ENCODE peak calls at places on chromosomes 7 and 10, in nine cellular contexts. One of them, this sample, is unnamed.

GRCh38 chr10:23198940-23199767 is 7.0 kb downstream of the PTF1A start:
- DNase-seq in Right ventricle myocardium inferior: no peak
- DNase-seq in effector memory CD8-positive, alpha-beta T cell: no peak
- DNase-seq in EL: no peak
- DNase-seq in dermis blood vessel endothelial cell: no peak
- DNase-seq in GM12891: no peak
- DNase-seq in HS-27A: no peak
- DNase-seq in Ammon's horn: no peak
- DNase-seq in activated gamma-delta T cell treated with anti-CD3 and anti-CD28 coated beads, Interleukin-2, amount 50 U/mL, for 16 hours: no peak
- DNase-seq in this sample: no peak

GRCh38 chr7:55485501-55486171 is 86.7 kb downstream of the VOPP1 start:
- DNase-seq in Ammon's horn: no peak
- DNase-seq in activated gamma-delta T cell treated with anti-CD3 and anti-CD28 coated beads, Interleukin-2, amount 50 U/mL, for 16 hours: no peak
- DNase-seq in Right ventricle myocardium inferior: no peak
- DNase-seq in HS-27A: no peak
- DNase-seq in GM12891: no peak
- DNase-seq in effector memory CD8-positive, alpha-beta T cell: no peak
- DNase-seq in EL: no peak
- DNase-seq in dermis blood vessel endothelial cell: no peak
- DNase-seq in this sample: no peak

GRCh38 chr7:107152011-107152410 is 16.8 kb upstream of the HBP1 start:
- DNase-seq in EL: peak
- DNase-seq in Right ventricle myocardium inferior: no peak
- DNase-seq in effector memory CD8-positive, alpha-beta T cell: no peak
- DNase-seq in HS-27A: no peak
- DNase-seq in Ammon's horn: no peak
- DNase-seq in activated gamma-delta T cell treated with anti-CD3 and anti-CD28 coated beads, Interleukin-2, amount 50 U/mL, for 16 hours: no peak
- DNase-seq in GM12891: no peak
- DNase-seq in dermis blood vessel endothelial cell: peak
- DNase-seq in this sample: no peak

GRCh38 chr10:98517672-98518071 is 70.9 kb upstream of the HPS1 start:
- DNase-seq in activated gamma-delta T cell treated with anti-CD3 and anti-CD28 coated beads, Interleukin-2, amount 50 U/mL, for 16 hours: no peak
- DNase-seq in HS-27A: no peak
- DNase-seq in GM12891: no peak
- DNase-seq in EL: no peak
- DNase-seq in effector memory CD8-positive, alpha-beta T cell: no peak
- DNase-seq in dermis blood vessel endothelial cell: no peak
- DNase-seq in Ammon's horn: no peak
- DNase-seq in Right ventricle myocardium inferior: no peak
- DNase-seq in this sample: no peak

GRCh38 chr7:27248911-27249723 is 6.5 kb downstream of the EVX1 start:
- DNase-seq in activated gamma-delta T cell treated with anti-CD3 and anti-CD28 coated beads, Interleukin-2, amount 50 U/mL, for 16 hours: no peak
- DNase-seq in HS-27A: no peak
- DNase-seq in GM12891: no peak
- DNase-seq in effector memory CD8-positive, alpha-beta T cell: no peak
- DNase-seq in dermis blood vessel endothelial cell: no peak
- DNase-seq in Ammon's horn: no peak
- DNase-seq in EL: peak
- DNase-seq in Right ventricle myocardium inferior: no peak
- DNase-seq in this sample: no peak

GRCh38 chr7:37354661-37355131 is 94.0 kb downstream of the ELMO1 start:
- DNase-seq in HS-27A: no peak
- DNase-seq in effector memory CD8-positive, alpha-beta T cell: no peak
- DNase-seq in activated gamma-delta T cell treated with anti-CD3 and anti-CD28 coated beads, Interleukin-2, amount 50 U/mL, for 16 hours: no peak
- DNase-seq in Ammon's horn: peak
- DNase-seq in dermis blood vessel endothelial cell: peak
- DNase-seq in GM12891: no peak
- DNase-seq in EL: no peak
- DNase-seq in Right ventricle myocardium inferior: peak
- DNase-seq in this sample: no peak

GRCh38 chr10:70191161-70191770 is 21.0 kb upstream of the SAR1A start:
- DNase-seq in activated gamma-delta T cell treated with anti-CD3 and anti-CD28 coated beads, Interleukin-2, amount 50 U/mL, for 16 hours: no peak
- DNase-seq in Right ventricle myocardium inferior: no peak
- DNase-seq in HS-27A: no peak
- DNase-seq in EL: no peak
- DNase-seq in GM12891: no peak
- DNase-seq in dermis blood vessel endothelial cell: no peak
- DNase-seq in effector memory CD8-positive, alpha-beta T cell: no peak
- DNase-seq in Ammon's horn: no peak
- DNase-seq in this sample: no peak

GRCh38 chr7:153103219-153103618 is 343.7 kb downstream of the ACTR3B start:
- DNase-seq in Right ventricle myocardium inferior: no peak
- DNase-seq in dermis blood vessel endothelial cell: no peak
- DNase-seq in effector memory CD8-positive, alpha-beta T cell: no peak
- DNase-seq in activated gamma-delta T cell treated with anti-CD3 and anti-CD28 coated beads, Interleukin-2, amount 50 U/mL, for 16 hours: no peak
- DNase-seq in GM12891: no peak
- DNase-seq in Ammon's horn: no peak
- DNase-seq in HS-27A: no peak
- DNase-seq in EL: no peak
- DNase-seq in this sample: no peak

GRCh38 chr7:42479452-42480303 is 242.7 kb upstream of the GLI3 start:
- DNase-seq in HS-27A: no peak
- DNase-seq in effector memory CD8-positive, alpha-beta T cell: no peak
- DNase-seq in activated gamma-delta T cell treated with anti-CD3 and anti-CD28 coated beads, Interleukin-2, amount 50 U/mL, for 16 hours: no peak
- DNase-seq in GM12891: no peak
- DNase-seq in EL: no peak
- DNase-seq in dermis blood vessel endothelial cell: no peak
- DNase-seq in Ammon's horn: no peak
- DNase-seq in Right ventricle myocardium inferior: no peak
- DNase-seq in this sample: no peak

GRCh38 chr10:6014241-6014761 is 37.0 kb upstream of the IL15RA start:
- DNase-seq in Ammon's horn: peak
- DNase-seq in HS-27A: no peak
- DNase-seq in GM12891: peak
- DNase-seq in Right ventricle myocardium inferior: no peak
- DNase-seq in effector memory CD8-positive, alpha-beta T cell: peak
- DNase-seq in EL: peak
- DNase-seq in dermis blood vessel endothelial cell: peak
- DNase-seq in activated gamma-delta T cell treated with anti-CD3 and anti-CD28 coated beads, Interleukin-2, amount 50 U/mL, for 16 hours: peak
- DNase-seq in this sample: peak

GRCh38 chr10:88755753-88756152 is 4.1 kb upstream of the LIPN start:
- DNase-seq in dermis blood vessel endothelial cell: no peak
- DNase-seq in EL: no peak
- DNase-seq in Right ventricle myocardium inferior: no peak
- DNase-seq in effector memory CD8-positive, alpha-beta T cell: no peak
- DNase-seq in Ammon's horn: no peak
- DNase-seq in HS-27A: no peak
- DNase-seq in GM12891: no peak
- DNase-seq in activated gamma-delta T cell treated with anti-CD3 and anti-CD28 coated beads, Interleukin-2, amount 50 U/mL, for 16 hours: no peak
- DNase-seq in this sample: no peak